ENCODE peak calls at places on chromosomes 5 and 9, in four cellular contexts. G, J, W and P are unnamed samples.

GRCh38 chr5:179749857-179750508 is 17.4 kb downstream of the MAML1 start:
- DNase-seq in G (no peak), J (no peak), W (no peak), P (no peak)

GRCh38 chr5:126594077-126594476 is 942 bp downstream of the ALDH7A1 start:
- DNase-seq in G (no peak), J (no peak), W (no peak), P (peak)

GRCh38 chr5:97839338-97840081 is 656.5 kb upstream of the RIOK2 start:
- DNase-seq in G (no peak), J (no peak), W (no peak), P (no peak)

GRCh38 chr9:108761530-108762347 is 94.0 kb downstream of the ACTL7B start:
- DNase-seq in G (peak), J (peak), W (peak), P (no peak)

GRCh38 chr5:96743065-96743768 is 64.5 kb downstream of the ERAP1 start:
- DNase-seq in G (no peak), J (no peak), W (no peak), P (no peak)

GRCh38 chr5:36621985-36622384 is 15.6 kb downstream of the SLC1A3 start:
- DNase-seq in G (no peak), J (no peak), W (no peak), P (no peak)

GRCh38 chr9:16726023-16726422 is 144.4 kb downstream of the BNC2 start:
- DNase-seq in G (no peak), J (no peak), W (no peak), P (no peak)

GRCh38 chr5:81763294-81763928 is 12.5 kb upstream of the SSBP2 start:
- DNase-seq in G (no peak), J (no peak), W (no peak), P (no peak)

GRCh38 chr5:179227196-179227577 is 118.1 kb downstream of the ADAMTS2 start:
- DNase-seq in G (no peak), J (no peak), W (no peak), P (peak)

GRCh38 chr5:150133581-150134197 is 22.0 kb downstream of the PDGFRB start:
- DNase-seq in G (no peak), J (no peak), W (no peak), P (no peak)

GRCh38 chr5:18507114-18507513 is 872.9 kb downstream of the TAF11L14 start:
- DNase-seq in G (no peak), J (no peak), W (no peak), P (no peak)

GRCh38 chr9:12916037-12916436 is 141.2 kb downstream of the LURAP1L start:
- DNase-seq in G (no peak), J (no peak), W (no peak), P (no peak)

GRCh38 chr9:99820330-99821186 is 1.1 kb upstream of the NR4A3 start:
- DNase-seq in G (peak), J (peak), W (peak), P (no peak)

GRCh38 chr5:126888180-126888579 is 111.2 kb downstream of the LMNB1 start:
- DNase-seq in G (no peak), J (no peak), W (no peak), P (no peak)

GRCh38 chr5:95114305-95114704 is 170.6 kb downstream of the MCTP1 start:
- DNase-seq in G (no peak), J (no peak), W (no peak), P (no peak)

GRCh38 chr9:121551985-121552753 is 52.5 kb upstream of the GGTA1 start:
- DNase-seq in G (no peak), J (no peak), W (no peak), P (no peak)

GRCh38 chr5:139410886-139411835 is 7.3 kb upstream of the SPATA24 start:
- DNase-seq in G (no peak), J (no peak), W (no peak), P (no peak)

GRCh38 chr5:149380466-149381121 is 1.5 kb upstream of the IL17B start:
- DNase-seq in G (no peak), J (no peak), W (no peak), P (no peak)

GRCh38 chr5:3209918-3210317 is 385.7 kb upstream of the IRX1 start:
- DNase-seq in G (no peak), J (no peak), W (no peak), P (no peak)

GRCh38 chr9:28620011-28620410 is 1046.7 kb upstream of the C9orf72 start:
- DNase-seq in G (no peak), J (no peak), W (no peak), P (no peak)

GRCh38 chr9:135914921-135915320 is 7.6 kb upstream of the CAMSAP1 start:
- DNase-seq in G (no peak), J (no peak), W (no peak), P (no peak)

GRCh38 chr9:12815895-12816294 is 41.1 kb downstream of the LURAP1L start:
- DNase-seq in G (no peak), J (no peak), W (no peak), P (no peak)

GRCh38 chr5:133222979-133223378 is 171.2 kb downstream of the HSPA4 start:
- DNase-seq in G (no peak), J (no peak), W (no peak), P (no peak)

GRCh38 chr5:165630211-165630866 is 2124.9 kb downstream of the MAT2B start:
- DNase-seq in G (no peak), J (peak), W (peak), P (no peak)

GRCh38 chr9:81814794-81815464 is 113.3 kb upstream of the SPATA31D4 start:
- DNase-seq in G (no peak), J (no peak), W (no peak), P (no peak)

GRCh38 chr9:119861801-119862200 is 492.6 kb upstream of the BRINP1 start:
- DNase-seq in G (no peak), J (no peak), W (no peak), P (no peak)

GRCh38 chr5:72302171-72302570 is 17.9 kb downstream of the MRPS27 start:
- DNase-seq in G (no peak), J (no peak), W (no peak), P (no peak)

GRCh38 chr5:139634028-139634325 is 14.2 kb upstream of the CXXC5 start:
- DNase-seq in G (no peak), J (no peak), W (no peak), P (no peak)

GRCh38 chr9:134041649-134041962 is 16.3 kb downstream of the BRD3OS start:
- DNase-seq in G (no peak), J (no peak), W (no peak), P (no peak)

GRCh38 chr5:74555991-74556390 is 84.5 kb downstream of the ENC1 start:
- DNase-seq in G (no peak), J (no peak), W (no peak), P (no peak)

GRCh38 chr9:89367726-89368437 is 49.6 kb downstream of the SECISBP2 start:
- DNase-seq in G (no peak), J (no peak), W (no peak), P (no peak)

GRCh38 chr9:26026423-26027100 is 348.3 kb upstream of the TUSC1 start:
- DNase-seq in G (no peak), J (no peak), W (no peak), P (no peak)

GRCh38 chr5:140342896-140343295 is 3.5 kb downstream of the HBEGF start:
- DNase-seq in G (no peak), J (no peak), W (no peak), P (no peak)

GRCh38 chr5:174520420-174521396 is 203.7 kb upstream of the MSX2 start:
- DNase-seq in G (no peak), J (no peak), W (no peak), P (no peak)

GRCh38 chr9:88364706-88365105 is 23.5 kb upstream of the SPIN1 start:
- DNase-seq in G (no peak), J (no peak), W (no peak), P (no peak)

GRCh38 chr9:112761912-112762651 is 11.5 kb downstream of the SNX30 start:
- DNase-seq in G (no peak), J (no peak), W (no peak), P (no peak)

GRCh38 chr9:94176582-94176981 is 82.5 kb upstream of the ZNF169 start:
- DNase-seq in G (no peak), J (no peak), W (no peak), P (no peak)

GRCh38 chr5:531101-531748 is 7.0 kb upstream of the SLC9A3 start:
- DNase-seq in G (no peak), J (no peak), W (no peak), P (no peak)

GRCh38 chr9:30058463-30058862 is 2326.0 kb upstream of the ACO1 start:
- DNase-seq in G (no peak), J (no peak), W (no peak), P (no peak)

GRCh38 chr9:33778700-33779351 is 16.5 kb upstream of the PRSS3 start:
- DNase-seq in G (peak), J (peak), W (peak), P (no peak)